ENCODE peak calls at places on chromosomes 6 and 20, in seven cellular contexts. H, D, Q, W, O, N and X are unnamed samples.

GRCh38 chr6:14804444-14805210 is 441.2 kb upstream of the JARID2 start:
- DNase-seq in H (no peak), D (peak; percentile 71), Q (no peak), W (no peak), O (no peak), N (peak; percentile 54), X (no peak)

GRCh38 chr6:110053395-110054240 is 75.5 kb downstream of the GPR6 start:
- DNase-seq in H (no peak), D (peak; percentile 59), Q (peak; percentile 40), W (peak; percentile 41), O (no peak), N (peak; percentile 36), X (peak; percentile 39)

GRCh38 chr20:34190679-34191090 is 50.5 kb upstream of the ASIP start:
- DNase-seq in H (peak; percentile 84), D (peak; percentile 84), Q (peak; percentile 67), W (peak; percentile 80), O (no peak), N (peak; percentile 81), X (peak; percentile 88)

GRCh38 chr6:112749673-112750072 is 402.5 kb downstream of the RFPL4B start:
- DNase-seq in H (no peak), D (no peak), Q (no peak), W (no peak), O (no peak), N (no peak), X (no peak)

GRCh38 chr6:50353603-50354002 is 303.9 kb upstream of the DEFB112 start:
- DNase-seq in H (no peak), D (no peak), Q (no peak), W (no peak), O (no peak), N (no peak), X (no peak)

GRCh38 chr6:100468966-100469859 is 4.5 kb upstream of the SIM1 start:
- DNase-seq in H (no peak), D (no peak), Q (no peak), W (no peak), O (no peak), N (no peak), X (no peak)

GRCh38 chr6:24497254-24497989 is 2.7 kb downstream of the ALDH5A1 start:
- DNase-seq in H (no peak), D (no peak), Q (no peak), W (no peak), O (no peak), N (no peak), X (no peak)

GRCh38 chr6:85449388-85449817 is 480 bp upstream of the NT5E start:
- DNase-seq in H (no peak), D (no peak), Q (no peak), W (no peak), O (peak; percentile 73), N (no peak), X (no peak)

GRCh38 chr20:2692036-2692885 is at the start of gene EBF4:
- DNase-seq in H (no peak), D (peak; percentile 99), Q (no peak), W (peak; percentile 66), O (no peak), N (no peak), X (no peak)

GRCh38 chr6:121826156-121826810 is 390.8 kb downstream of the GJA1 start:
- DNase-seq in H (no peak), D (no peak), Q (peak; percentile 72), W (no peak), O (no peak), N (no peak), X (no peak)

GRCh38 chr20:8431538-8432434 is 299.7 kb downstream of the PLCB1 start:
- DNase-seq in H (no peak), D (peak; percentile 62), Q (no peak), W (no peak), O (no peak), N (no peak), X (no peak)

GRCh38 chr20:14568701-14569100 is 231.3 kb upstream of the FLRT3 start:
- DNase-seq in H (no peak), D (no peak), Q (no peak), W (no peak), O (no peak), N (no peak), X (no peak)

GRCh38 chr6:2193931-2194330 is 51.5 kb downstream of the GMDS start:
- DNase-seq in H (no peak), D (no peak), Q (no peak), W (no peak), O (no peak), N (no peak), X (no peak)

GRCh38 chr6:102907181-102907580 is 1513.7 kb downstream of the GRIK2 start:
- DNase-seq in H (peak; percentile 7), D (no peak), Q (no peak), W (no peak), O (no peak), N (no peak), X (no peak)

GRCh38 chr20:37624963-37625362 is 68.9 kb upstream of the CTNNBL1 start:
- DNase-seq in H (no peak), D (peak; percentile 48), Q (no peak), W (no peak), O (no peak), N (no peak), X (no peak)

GRCh38 chr6:136228811-136229210 is 21.3 kb downstream of the MTFR2 start:
- DNase-seq in H (no peak), D (no peak), Q (no peak), W (no peak), O (no peak), N (no peak), X (no peak)

GRCh38 chr6:124857746-124858145 is 104.5 kb upstream of the RNF217 start:
- DNase-seq in H (no peak), D (no peak), Q (no peak), W (no peak), O (no peak), N (no peak), X (no peak)

GRCh38 chr20:33589059-33589458 is 73.1 kb upstream of the C20orf144 start:
- DNase-seq in H (no peak), D (no peak), Q (no peak), W (no peak), O (no peak), N (no peak), X (no peak)

GRCh38 chr6:34182751-34183531 is 37.1 kb upstream of the GRM4 start:
- DNase-seq in H (no peak), D (no peak), Q (no peak), W (no peak), O (peak; percentile 34), N (no peak), X (no peak)

GRCh38 chr20:10747019-10747418 is 73.2 kb upstream of the JAG1 start:
- DNase-seq in H (no peak), D (no peak), Q (no peak), W (no peak), O (no peak), N (no peak), X (no peak)

GRCh38 chr6:157717266-157717870 is 105.7 kb upstream of the SNX9 start:
- DNase-seq in H (no peak), D (no peak), Q (no peak), W (no peak), O (no peak), N (no peak), X (no peak)

GRCh38 chr20:64253000-64253383 is 2.6 kb upstream of the PCMTD2 start:
- DNase-seq in H (no peak), D (no peak), Q (no peak), W (no peak), O (no peak), N (no peak), X (no peak)

GRCh38 chr6:158536891-158537798 is 22.7 kb upstream of the TMEM181 start:
- DNase-seq in H (no peak), D (peak; percentile 93), Q (peak; percentile 13), W (peak; percentile 72), O (no peak), N (peak; percentile 56), X (no peak)

GRCh38 chr20:35891375-35891774 is 62.9 kb downstream of the SCAND1 start:
- DNase-seq in H (no peak), D (no peak), Q (no peak), W (no peak), O (no peak), N (no peak), X (no peak)

GRCh38 chr6:4564746-4565145 is 211.5 kb upstream of the CDYL start:
- DNase-seq in H (no peak), D (no peak), Q (no peak), W (no peak), O (no peak), N (no peak), X (no peak)

DNA sequence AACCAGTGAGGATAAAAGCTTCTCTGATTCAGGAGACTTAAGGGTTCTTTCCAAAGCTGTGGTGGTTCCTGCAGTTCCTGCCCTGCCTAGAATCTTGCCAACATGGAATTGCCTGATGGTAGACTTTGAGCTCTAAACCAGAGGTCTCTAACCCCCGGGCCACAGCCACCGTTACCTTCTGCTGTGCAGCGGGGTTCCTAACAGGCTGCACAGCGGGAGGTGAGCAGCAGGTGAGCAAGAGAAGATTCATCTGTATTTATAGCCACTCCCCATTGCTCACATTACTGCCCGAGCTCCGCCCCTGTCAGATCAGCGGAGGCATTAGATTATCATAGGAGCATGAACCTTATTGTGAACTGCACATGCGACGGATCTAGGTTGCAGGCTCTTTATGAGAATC is 106.8 kb downstream of the OLIG3 start:
- DNase-seq in H (no peak), D (no peak), Q (no peak), W (no peak), O (no peak), N (no peak), X (no peak)
- TF ChIP-seq JUND in H (no peak), D (no peak), Q (no peak), W (no peak), O (no peak), N (no peak), X (no peak)

GRCh38 chr20:50054626-50055511 is 58.1 kb downstream of the UBE2V1 start:
- DNase-seq in H (no peak), D (peak; percentile 93), Q (no peak), W (no peak), O (no peak), N (peak; percentile 67), X (no peak)
- TF ChIP-seq JUND in H (no peak), D (no peak), Q (no peak), W (no peak), O (no peak), N (no peak), X (no peak)

GRCh38 chr6:83708546-83708969 is 343 bp downstream of the SNAP91 start:
- DNase-seq in H (peak; percentile 2), D (peak; percentile 84), Q (no peak), W (no peak), O (no peak), N (no peak), X (no peak)
- TF ChIP-seq JUND in H (no peak), D (no peak), Q (no peak), W (no peak), O (no peak), N (no peak), X (no peak)

GRCh38 chr20:45840700-45841198 is 7.2 kb downstream of the SNX21 start:
- DNase-seq in H (no peak), D (no peak), Q (no peak), W (no peak), O (no peak), N (no peak), X (no peak)

GRCh38 chr20:45843506-45843905 is 9.9 kb downstream of the SNX21 start:
- DNase-seq in H (no peak), D (no peak), Q (no peak), W (no peak), O (no peak), N (no peak), X (no peak)

GRCh38 chr20:45845452-45845851 is 11.7 kb downstream of the ACOT8 start:
- DNase-seq in H (no peak), D (no peak), Q (no peak), W (no peak), O (no peak), N (no peak), X (no peak)

GRCh38 chr20:45841407-45842129 is 8.0 kb downstream of the SNX21 start:
- DNase-seq in H (no peak), D (no peak), Q (no peak), W (no peak), O (no peak), N (no peak), X (no peak)

GRCh38 chr20:45842169-45842812 is 8.7 kb downstream of the SNX21 start:
- DNase-seq in H (no peak), D (no peak), Q (no peak), W (no peak), O (peak; percentile 33), N (no peak), X (no peak)
- TF ChIP-seq JUND in H (no peak), D (no peak), Q (no peak), W (no peak), O (no peak), N (no peak), X (no peak)